ENCODE peak calls at places on chromosomes 1 and 21, in seven cellular contexts. S is K562, H is HCT116, A is SK-N-SH, Y is GM12878, N is H1, T is HepG2. G is an unnamed sample.
A peak's percentile ranks its signal among the peaks of the same experiment; 100 is the strongest.

GRCh38 chr1:1437904-1438376 is 2.5 kb downstream of the VWA1 start:
- DNase-seq in S (peak; percentile 33), H (no peak), A (peak; percentile 19), Y (peak; percentile 42), N (no peak), T (peak; percentile 91), G (no peak)

GRCh38 chr1:47477595-47478080 is 39.8 kb downstream of the FOXD2 start:
- DNase-seq in S (no peak), H (no peak), A (no peak), Y (no peak), N (no peak), T (peak; percentile 67), G (no peak)

GRCh38 chr21:43277481-43278351 is 108.9 kb downstream of the CRYAA start:
- DNase-seq in S (no peak), H (no peak), A (no peak), Y (no peak), N (no peak), T (no peak), G (no peak)

GRCh38 chr1:45622267-45622890 is 1.5 kb downstream of the CCDC17 start:
- DNase-seq in S (peak; percentile 37), H (no peak), A (peak; percentile 29), Y (no peak), N (no peak), T (no peak), G (no peak)

GRCh38 chr1:7535934-7536878 is 234.9 kb upstream of the VAMP3 start:
- DNase-seq in S (no peak), H (no peak), A (no peak), Y (no peak), N (no peak), T (no peak), G (peak; percentile 40)

GRCh38 chr1:209207126-209207700 is 376.3 kb upstream of the CAMK1G start:
- DNase-seq in S (no peak), H (no peak), A (no peak), Y (no peak), N (no peak), T (no peak), G (no peak)

GRCh38 chr1:65728504-65728903 is 64.2 kb upstream of the PDE4B start:
- DNase-seq in S (peak; percentile 13), H (no peak), A (no peak), Y (no peak), N (no peak), T (no peak), G (no peak)

GRCh38 chr1:235843458-235843857 is 23.2 kb downstream of the LYST start:
- DNase-seq in S (peak; percentile 16), H (peak; percentile 21), A (peak; percentile 40), Y (no peak), N (no peak), T (peak; percentile 44), G (no peak)

GRCh38 chr1:46181343-46182260 is 5.3 kb upstream of the P3R3URF start:
- DNase-seq in S (no peak), H (no peak), A (no peak), Y (no peak), N (no peak), T (no peak), G (no peak)

DNA sequence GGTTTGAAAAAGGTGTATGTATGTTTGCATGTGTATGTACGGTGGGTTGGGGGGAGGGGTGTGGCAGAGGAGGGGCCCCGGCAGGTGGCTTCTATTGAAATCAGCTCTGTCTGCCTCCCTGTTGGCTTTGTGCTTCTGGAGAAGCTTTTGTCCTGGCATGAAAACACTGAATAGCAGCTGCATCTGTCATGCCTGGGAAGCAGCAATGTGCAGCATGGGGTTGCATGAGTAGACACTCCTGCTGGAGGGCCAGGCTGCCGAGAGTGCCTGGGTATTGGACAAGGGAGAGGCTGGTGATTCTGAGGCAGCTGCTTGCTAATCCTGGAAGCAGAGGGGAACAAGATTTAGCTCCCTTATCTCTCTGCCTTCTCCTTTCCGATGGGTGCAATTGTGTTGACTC is 20.5 kb downstream of the MAPKAPK2 start:
- DNase-seq in S (no peak), H (no peak), A (no peak), Y (no peak), N (no peak), T (no peak), G (no peak)
- H3K4me1 ChIP-seq in S (peaks cover 33% of the 10 kb centered on the region), H (no peaks in the 10 kb centered on the region), A (peaks cover 33% of the 10 kb centered on the region), Y (peaks cover 59% of the 10 kb centered on the region), N (peaks cover 40% of the 10 kb centered on the region), T (peaks cover 48% of the 10 kb centered on the region), G (peaks cover 24% of the 10 kb centered on the region)

GRCh38 chr21:33262921-33263320 is 3.2 kb upstream of the IL10RB start:
- DNase-seq in S (no peak), H (no peak), A (no peak), Y (no peak), N (no peak), T (no peak), G (no peak)
- TF ChIP-seq YY1 in S (no peak), H (no peak), A (no peak), Y (no peak), N (no peak), T (no peak), G (no peak)

DNA sequence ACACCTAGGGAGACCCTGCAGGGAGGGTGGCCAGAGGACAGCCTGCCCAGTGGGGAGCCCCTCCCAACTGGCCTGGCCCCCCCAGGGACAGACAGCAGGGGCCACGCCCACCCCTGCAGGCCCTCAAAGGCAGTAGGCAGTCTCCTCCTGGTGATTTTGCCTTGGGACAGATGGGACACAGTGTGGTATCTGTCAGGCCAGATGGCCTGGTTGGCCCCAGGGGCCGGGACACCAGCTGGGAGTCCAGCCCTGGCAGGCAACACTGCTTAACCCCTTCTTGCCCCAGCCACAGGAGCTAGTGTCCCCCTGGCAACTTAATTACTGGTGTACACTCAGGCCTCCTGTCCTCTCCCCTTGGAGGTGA is 17.8 kb downstream of the IFFO2 start:
- DNase-seq in S (peak; percentile 34), H (no peak), A (peak; percentile 77), Y (no peak), N (no peak), T (no peak), G (no peak)
- H3K4me1 ChIP-seq in S (no peaks in the 10 kb centered on the region), H (peaks cover 18% of the 10 kb centered on the region), A (peaks cover 20% of the 10 kb centered on the region), Y (peaks cover 5% of the 10 kb centered on the region), N (peaks cover 27% of the 10 kb centered on the region), T (peaks cover 70% of the 10 kb centered on the region), G (peaks cover 41% of the 10 kb centered on the region)

GRCh38 chr1:183023601-183024351 is 556 bp downstream of the LAMC1 start:
- DNase-seq in S (peak; percentile 19), H (peak; percentile 61), A (peak; percentile 81), Y (no peak), N (no peak), T (peak; percentile 77), G (peak; percentile 83)

GRCh38 chr1:183022202-183023145 is 746 bp upstream of the LAMC1 start:
- DNase-seq in S (peak; percentile 34), H (peak; percentile 84), A (peak; percentile 37), Y (peak; percentile 49), N (no peak), T (peak; percentile 73), G (peak; percentile 55)

GRCh38 chr1:183023146-183023600 is at the start of gene LAMC1:
- DNase-seq in S (peak; percentile 83), H (no peak), A (peak; percentile 97), Y (no peak), N (peak; percentile 82), T (peak; percentile 81), G (peak; percentile 96)

GRCh38 chr1:183025782-183026774 is 2.9 kb downstream of the LAMC1 start:
- DNase-seq in S (no peak), H (no peak), A (no peak), Y (peak; percentile 51), N (no peak), T (peak; percentile 41), G (no peak)

DNA sequence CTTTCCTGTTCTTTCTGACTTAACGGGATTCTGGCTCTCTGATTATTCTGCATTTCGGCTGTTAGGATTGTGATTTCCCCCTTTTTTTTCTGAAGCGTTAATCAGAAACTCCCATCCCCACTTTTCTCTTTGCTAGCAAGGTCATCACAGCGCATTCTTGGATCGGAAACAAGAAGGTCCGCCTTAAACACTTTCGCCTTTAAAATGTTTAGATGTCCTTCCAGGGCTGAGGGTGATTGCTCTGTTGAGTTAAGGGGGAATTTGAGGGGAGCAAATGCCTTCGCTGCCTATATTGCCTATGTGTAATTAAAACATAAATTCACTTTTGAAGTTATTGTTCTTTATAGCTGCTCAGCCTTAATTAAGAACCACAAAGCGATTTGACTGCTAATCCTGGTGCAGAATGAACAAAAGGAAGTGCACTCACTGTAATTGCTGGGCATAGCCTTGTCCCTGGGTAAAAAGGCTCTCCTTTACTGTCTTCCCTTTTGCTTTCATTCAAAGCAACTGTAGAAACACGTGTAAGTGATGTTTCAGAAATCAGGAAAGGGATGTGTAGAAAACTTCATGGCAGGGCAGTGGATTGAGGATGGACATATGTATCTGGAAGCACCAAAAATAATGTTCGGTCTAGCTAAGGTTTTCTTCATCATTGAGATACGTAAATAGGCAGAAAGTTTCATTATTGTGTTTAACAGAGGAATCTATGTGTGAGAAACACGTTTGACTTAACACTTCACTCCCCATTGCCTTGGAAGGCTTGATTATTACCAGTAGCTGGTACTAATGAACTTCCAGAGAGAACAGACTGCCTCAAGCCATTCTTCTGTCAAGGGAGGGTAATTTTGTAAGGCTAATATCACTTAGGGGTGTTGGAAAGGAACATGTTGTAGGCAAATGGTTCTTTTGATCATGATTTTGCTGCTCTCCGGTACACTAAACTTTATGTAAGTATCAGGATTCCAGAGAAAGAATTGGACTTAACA is 1.4 kb downstream of the LAMC1 start:
- DNase-seq in S (no peak), H (no peak), A (no peak), Y (no peak), N (no peak), T (no peak), G (peak; percentile 20)
- TF ChIP-seq YY1 in S (no peak), H (no peak), A (no peak), Y (no peak), N (no peak), T (no peak), G (no peak)

DNA sequence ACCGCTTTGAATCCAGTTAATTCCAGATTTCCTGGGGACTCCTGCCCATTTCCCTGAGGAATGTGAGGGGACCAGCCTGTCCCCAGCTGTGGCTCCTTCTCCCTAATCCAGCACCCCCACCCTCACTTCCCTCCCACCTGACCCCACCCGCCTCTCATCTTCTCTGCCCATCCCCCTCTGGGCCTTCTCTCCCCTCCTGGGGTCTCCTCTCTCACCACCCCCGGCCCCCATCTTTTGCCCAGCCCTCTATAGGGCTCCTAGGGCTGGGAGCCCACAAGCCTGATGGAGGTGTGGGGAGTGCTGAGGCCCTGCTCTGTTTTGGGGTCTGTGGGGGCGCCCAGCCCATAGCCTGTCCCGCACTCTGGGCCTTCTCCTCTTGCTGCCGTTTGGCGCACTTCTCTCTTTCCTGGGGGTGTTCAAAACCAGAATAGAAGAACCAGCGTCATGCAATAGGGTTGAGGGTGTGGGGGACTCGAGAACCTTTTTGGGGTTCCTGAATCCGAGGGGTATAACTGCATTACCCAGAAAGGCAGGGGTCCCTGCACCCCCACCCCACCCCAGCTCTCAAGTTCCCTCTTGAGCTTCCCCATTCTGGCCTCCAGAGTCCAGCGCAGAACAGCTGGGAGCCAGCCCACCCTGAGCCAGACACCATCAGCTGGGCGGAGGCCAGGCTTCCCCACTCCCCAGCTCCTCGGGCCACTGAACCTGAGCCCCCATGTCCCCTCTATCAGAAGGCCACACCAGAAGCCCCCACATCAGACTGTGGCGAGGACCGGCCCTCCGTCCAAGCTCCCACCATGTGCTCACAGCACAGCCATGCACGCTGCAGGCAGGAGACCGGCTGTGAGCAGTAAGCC is 25.9 kb upstream of the TNFRSF1B start:
- DNase-seq in S (no peak), H (no peak), A (no peak), Y (no peak), N (no peak), T (no peak), G (no peak)
- H3K4me1 ChIP-seq in S (peaks cover 10% of the 10 kb centered on the region), H (no peaks in the 10 kb centered on the region), A (no peaks in the 10 kb centered on the region), Y (peaks cover 27% of the 10 kb centered on the region), N (no peaks in the 10 kb centered on the region), T (peaks cover 17% of the 10 kb centered on the region), G (peaks cover 15% of the 10 kb centered on the region)

G was measured in NT2/D1.